ENCODE peak calls at places on chromosomes 1 and 21, in eight cellular contexts. F is SK-N-SH, S is ovary, E is sigmoid colon, Z is tibial nerve, J is stomach, U is A549, B is K562. H is an unnamed sample.

GRCh38 chr1:99768525-99769382 is 2.3 kb upstream of the FRRS1 start:
- DNase-seq in F (no peak), E (no peak), B (no peak), Z (no peak), J (no peak), S (no peak), U (no peak), H (no peak)

GRCh38 chr1:65065535-65066378 is 82.2 kb upstream of the AK4 start:
- DNase-seq in U (peak), J (peak), Z (peak), B (peak), E (no peak), F (peak), S (peak), H (peak)

GRCh38 chr1:178066904-178067531 is 26.9 kb upstream of the RASAL2 start:
- DNase-seq in U (no peak), S (no peak), B (no peak), J (no peak), E (no peak), Z (no peak), F (no peak), H (no peak)

GRCh38 chr1:15966081-15966955 is 9.6 kb downstream of the ZBTB17 start:
- DNase-seq in S (no peak), E (no peak), J (peak), U (no peak), B (no peak), Z (peak), F (no peak), H (peak)

GRCh38 chr1:1302006-1302430 is 5.7 kb downstream of the ACAP3 start:
- DNase-seq in F (peak), Z (no peak), S (no peak), J (no peak), U (no peak), B (no peak), E (no peak), H (no peak)

GRCh38 chr21:46425566-46425965 is 33.1 kb upstream of the DIP2A start:
- DNase-seq in E (no peak), F (no peak), B (no peak), S (no peak), Z (no peak), J (no peak), U (no peak), H (no peak)

GRCh38 chr21:42156690-42157605 is 62.0 kb upstream of the ABCG1 start:
- DNase-seq in F (peak), J (no peak), B (no peak), S (peak), Z (no peak), U (no peak), E (no peak), H (no peak)

GRCh38 chr1:36380782-36381181 is 4.9 kb downstream of the STK40 start:
- DNase-seq in F (no peak), U (no peak), S (no peak), B (no peak), Z (no peak), E (no peak), J (no peak), H (no peak)

GRCh38 chr21:26788783-26789182 is 56.4 kb downstream of the ADAMTS1 start:
- DNase-seq in U (no peak), F (no peak), E (peak), S (peak), B (no peak), Z (no peak), J (no peak), H (no peak)

GRCh38 chr1:119861547-119861946 is 34.8 kb downstream of the ADAM30 start:
- DNase-seq in B (no peak), Z (no peak), E (no peak), F (no peak), U (no peak), J (no peak), S (no peak), H (no peak)

GRCh38 chr1:242703467-242703866 is 179.0 kb upstream of the PLD5 start:
- DNase-seq in J (no peak), E (no peak), U (no peak), S (no peak), F (no peak), Z (no peak), B (no peak), H (no peak)

GRCh38 chr1:247102381-247102780 is 1.8 kb downstream of the ZNF669 start:
- DNase-seq in Z (no peak), B (no peak), S (no peak), F (no peak), E (no peak), J (no peak), U (no peak), H (no peak)

GRCh38 chr1:209375681-209376360 is 207.7 kb upstream of the CAMK1G start:
- DNase-seq in F (no peak), Z (no peak), U (no peak), S (no peak), J (no peak), B (no peak), E (no peak), H (no peak)

GRCh38 chr1:119873166-119874025 is 22.9 kb downstream of the ADAM30 start:
- DNase-seq in E (no peak), B (no peak), Z (peak), S (no peak), U (no peak), F (no peak), J (no peak), H (no peak)

GRCh38 chr1:109927908-109928307 is 17.3 kb downstream of the CSF1 start:
- DNase-seq in Z (peak), J (peak), B (no peak), S (peak), E (peak), U (no peak), F (no peak), H (peak)

GRCh38 chr1:145986551-145986950 is 9.8 kb downstream of the TXNIP start:
- DNase-seq in F (no peak), B (no peak), U (no peak), J (no peak), S (no peak), Z (no peak), E (peak), H (no peak)
- H3K27ac ChIP-seq in F (peak), B (no peak), U (no peak), J (peak), S (no peak), Z (peak), E (peak), H (peak)

GRCh38 chr21:35204125-35204524 is 155.0 kb upstream of the RUNX1 start:
- DNase-seq in S (no peak), Z (no peak), U (no peak), E (no peak), F (no peak), J (no peak), B (no peak), H (no peak)

GRCh38 chr21:35203093-35204021 is 154.3 kb upstream of the RUNX1 start:
- DNase-seq in J (no peak), S (no peak), U (no peak), Z (no peak), F (no peak), B (no peak), E (no peak), H (no peak)

GRCh38 chr21:35207322-35207721 is 158.2 kb upstream of the RUNX1 start:
- DNase-seq in Z (no peak), S (no peak), U (no peak), B (no peak), J (no peak), E (no peak), F (no peak), H (peak)

GRCh38 chr21:35206141-35207125 is 157.3 kb upstream of the RUNX1 start:
- DNase-seq in B (peak), S (peak), J (peak), Z (no peak), E (no peak), U (no peak), F (no peak), H (peak)

GRCh38 chr21:35204850-35205564 is 155.9 kb upstream of the RUNX1 start:
- DNase-seq in E (peak), S (peak), J (peak), Z (no peak), U (no peak), B (peak), F (no peak), H (peak)
- TF ChIP-seq EP300 in E (peak), S (no peak), J (no peak), Z (no peak), U (no peak), B (no peak), F (no peak), H (no peak)

GRCh38 chr1:11533790-11534787 is 55.1 kb downstream of the DISP3 start:
- DNase-seq in E (no peak), Z (no peak), J (no peak), B (no peak), U (no peak), S (no peak), F (no peak), H (peak)

GRCh38 chr1:11535761-11536572 is 57.0 kb downstream of the DISP3 start:
- DNase-seq in J (no peak), F (no peak), B (peak), S (no peak), Z (no peak), E (no peak), U (peak), H (peak)

GRCh38 chr1:11535316-11535715 is 56.4 kb downstream of the DISP3 start:
- DNase-seq in J (no peak), U (no peak), S (no peak), F (no peak), E (no peak), Z (no peak), B (no peak), H (no peak)

GRCh38 chr1:11536573-11537379 is 57.8 kb downstream of the DISP3 start:
- DNase-seq in F (no peak), E (no peak), J (no peak), U (no peak), Z (no peak), S (no peak), B (no peak), H (peak)

GRCh38 chr1:11534846-11535245 is 55.9 kb downstream of the DISP3 start:
- DNase-seq in B (no peak), S (no peak), U (no peak), Z (no peak), J (no peak), F (no peak), E (no peak), H (no peak)
- TF ChIP-seq CTCF in B (no peak), S (no peak), U (no peak), Z (no peak), J (no peak), F (no peak), E (no peak), H (no peak)

GRCh38 chr1:185319152-185319501 is 2.1 kb upstream of the IVNS1ABP start:
- DNase-seq in S (no peak), J (no peak), B (no peak), U (no peak), E (no peak), Z (no peak), F (no peak), H (no peak)

GRCh38 chr1:185318431-185319151 is 1.5 kb upstream of the IVNS1ABP start:
- DNase-seq in E (no peak), F (no peak), S (no peak), J (no peak), Z (no peak), U (no peak), B (peak), H (no peak)

GRCh38 chr1:185328204-185328728 is 11.2 kb upstream of the IVNS1ABP start:
- DNase-seq in Z (no peak), E (no peak), J (no peak), B (no peak), F (no peak), S (no peak), U (no peak), H (no peak)

GRCh38 chr1:185325413-185325812 is 8.4 kb upstream of the IVNS1ABP start:
- DNase-seq in E (no peak), Z (no peak), F (peak), U (no peak), S (no peak), B (no peak), J (no peak), H (peak)

DNA sequence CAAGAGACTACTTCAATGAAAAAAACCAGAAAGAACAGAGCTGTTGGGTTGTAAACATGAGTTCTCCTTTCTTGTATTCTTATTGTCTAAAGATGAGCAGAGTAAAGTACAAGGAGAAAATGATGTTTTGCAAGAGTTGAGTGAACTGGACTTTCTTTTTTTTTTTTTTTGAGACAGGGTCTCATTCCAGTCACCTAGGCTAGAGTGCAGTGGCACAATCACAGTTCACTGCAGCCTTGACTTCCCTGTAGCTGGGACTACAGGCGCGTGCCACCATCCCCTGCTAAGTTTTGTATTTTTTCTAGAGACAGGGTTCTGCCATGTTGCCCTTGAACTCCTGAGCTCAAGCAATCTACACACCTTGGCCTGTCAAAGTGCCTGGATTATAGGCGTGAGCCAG is 7.1 kb upstream of the IVNS1ABP start:
- DNase-seq in U (no peak), S (no peak), F (no peak), Z (no peak), J (no peak), B (no peak), E (no peak), H (no peak)
- H3K27ac ChIP-seq in U (no peak), S (no peak), F (no peak), Z (no peak), J (no peak), B (no peak), E (no peak), H (no peak)

GRCh38 chr1:8625981-8626898 is 191.2 kb downstream of the RERE start:
- DNase-seq in U (no peak), S (no peak), B (peak), F (no peak), Z (no peak), J (no peak), E (no peak), H (no peak)

GRCh38 chr1:8631163-8631562 is 186.3 kb downstream of the RERE start:
- DNase-seq in S (no peak), J (no peak), F (no peak), Z (no peak), B (no peak), E (no peak), U (no peak), H (no peak)

GRCh38 chr1:8627728-8628127 is 189.7 kb downstream of the RERE start:
- DNase-seq in S (no peak), E (no peak), U (no peak), B (no peak), F (no peak), Z (no peak), J (no peak), H (no peak)

GRCh38 chr1:8632092-8632491 is 185.3 kb downstream of the RERE start:
- DNase-seq in J (no peak), Z (no peak), F (no peak), S (no peak), U (no peak), E (no peak), B (no peak), H (no peak)

DNA sequence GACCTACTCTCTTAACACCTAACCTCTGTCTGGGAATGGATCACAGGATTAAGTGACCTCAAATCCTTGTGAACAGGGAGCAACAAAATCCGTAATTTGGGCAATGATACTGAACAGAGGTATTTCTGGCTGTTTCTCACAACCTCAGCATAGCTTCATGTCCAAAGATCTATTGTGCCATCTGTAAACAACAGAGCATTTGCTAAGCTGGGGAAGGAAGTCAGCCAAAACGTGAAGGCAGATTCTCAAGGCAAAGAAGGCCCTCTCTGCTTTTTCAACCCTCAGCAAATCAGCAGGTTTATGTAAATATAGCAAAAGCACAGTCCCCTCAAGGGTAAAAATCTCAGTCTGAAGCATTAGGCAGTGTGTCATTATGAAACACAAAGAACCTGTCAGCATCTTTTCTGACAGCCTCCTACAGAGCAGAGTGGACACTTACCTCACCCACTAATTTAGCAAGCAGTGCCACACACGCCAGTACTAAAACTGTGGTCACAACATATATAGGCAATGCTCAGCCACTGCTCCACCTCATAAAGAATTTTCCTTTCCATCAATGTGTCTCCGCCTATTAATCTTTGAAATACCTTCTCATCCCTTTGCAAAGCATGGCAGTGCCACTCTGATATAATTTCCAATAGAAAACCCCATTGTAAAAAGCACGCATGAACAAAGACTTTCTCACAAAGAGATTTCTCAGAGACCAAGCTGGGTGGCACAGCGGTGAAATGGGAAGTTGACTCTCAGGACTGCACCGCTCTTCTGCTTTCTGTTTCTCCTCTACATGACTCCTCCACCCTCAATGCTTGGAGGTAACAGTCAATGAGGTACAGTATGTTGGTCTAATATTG is 188.0 kb downstream of the RERE start:
- DNase-seq in J (no peak), E (no peak), B (no peak), F (no peak), U (no peak), S (no peak), Z (no peak), H (peak)
- TF ChIP-seq EP300 in J (no peak), E (no peak), B (no peak), F (no peak), U (no peak), S (no peak), Z (no peak), H (no peak)

DNA sequence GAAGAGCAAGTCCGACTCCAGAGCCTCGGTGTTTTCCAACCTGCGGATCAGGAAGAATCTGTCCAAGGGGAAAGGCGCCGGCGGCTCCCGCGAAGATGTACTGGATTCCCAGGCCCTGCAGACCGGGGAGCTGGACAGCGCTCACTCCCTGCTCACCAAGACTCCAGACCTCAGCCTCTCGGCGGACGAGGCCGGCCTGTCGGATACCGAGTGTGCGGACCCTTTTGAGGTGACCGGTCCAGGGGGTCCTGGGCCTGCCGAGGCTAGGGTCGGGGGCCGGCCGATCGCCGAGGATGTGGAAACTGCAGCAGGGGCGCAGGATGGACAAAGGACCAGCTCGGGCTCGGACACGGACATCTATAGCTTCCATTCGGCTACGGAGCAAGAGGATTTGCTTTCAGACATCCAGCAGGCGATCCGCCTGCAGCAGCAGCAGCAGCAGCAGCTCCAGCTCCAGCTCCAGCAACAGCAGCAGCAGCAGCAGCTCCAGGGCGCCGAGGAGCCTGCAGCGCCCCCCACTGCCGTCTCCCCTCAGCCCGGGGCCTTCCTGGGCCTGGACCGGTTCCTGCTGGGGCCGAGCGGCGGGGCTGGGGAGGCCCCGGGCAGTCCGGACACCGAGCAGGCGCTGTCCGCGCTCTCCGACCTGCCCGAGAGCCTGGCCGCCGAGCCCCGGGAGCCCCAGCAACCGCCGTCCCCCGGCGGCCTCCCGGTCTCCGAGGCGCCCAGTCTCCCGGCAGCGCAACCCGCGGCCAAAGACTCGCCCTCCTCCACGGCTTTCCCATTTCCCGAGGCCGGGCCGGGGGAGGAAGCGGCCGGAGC is 827 bp downstream of the FMN2 start:
- DNase-seq in U (peak), Z (no peak), F (peak), S (peak), J (no peak), B (no peak), E (peak), H (peak)
- TF ChIP-seq CTCF in U (peak), Z (peak), F (peak), S (no peak), J (no peak), B (no peak), E (no peak), H (no peak)

GRCh38 chr1:90402893-90403849 is 313.9 kb downstream of the BARHL2 start:
- DNase-seq in E (no peak), J (peak), S (no peak), U (peak), B (no peak), Z (no peak), F (peak), H (no peak)
- H3K27ac ChIP-seq in E (no peak), J (no peak), S (no peak), U (no peak), B (no peak), Z (no peak), F (peak), H (no peak)

H was measured in upper lobe of left lung.